ENCODE peak calls at places on chromosomes 12 and 14, in nine cellular contexts. K is MM.1S, I is GM23248, C is PC-3, A is OCI-LY7, G is HCT116, Z is neural progenitor cell, T is SK-N-SH, Q is hepatocyte. R is an unnamed sample.

GRCh38 chr12:2290516-2291065 is 237.8 kb downstream of the CACNA1C start:
- DNase-seq in Q (no peak), Z (no peak), I (no peak), T (no peak), K (no peak), G (no peak), C (no peak), A (no peak), R (no peak)

GRCh38 chr12:89756638-89757321 is 48.1 kb upstream of the ATP2B1 start:
- DNase-seq in T (no peak), G (peak), Q (peak), Z (no peak), K (peak), A (peak), C (peak), I (peak), R (no peak)

GRCh38 chr12:108699955-108700563 is 31.3 kb downstream of the CORO1C start:
- DNase-seq in Q (no peak), I (peak), K (no peak), Z (no peak), T (no peak), A (no peak), G (no peak), C (no peak), R (no peak)

GRCh38 chr12:49539406-49540228 is 787 bp downstream of the KCNH3 start:
- DNase-seq in Q (peak), Z (no peak), T (peak), G (no peak), A (no peak), I (no peak), K (no peak), C (no peak), R (no peak)

GRCh38 chr12:30795660-30796507 is 41.1 kb upstream of the CAPRIN2 start:
- DNase-seq in I (peak), Q (peak), G (peak), Z (peak), K (peak), A (no peak), C (peak), T (peak), R (peak)

GRCh38 chr12:131783915-131784541 is 44.2 kb upstream of the MMP17 start:
- DNase-seq in Z (no peak), Q (no peak), C (peak), K (peak), G (peak), I (peak), T (no peak), A (no peak), R (peak)

GRCh38 chr12:1994429-1995143 is 9.7 kb downstream of the DCP1B start:
- DNase-seq in A (no peak), T (no peak), K (no peak), Q (no peak), G (no peak), Z (no peak), I (no peak), C (no peak), R (peak)

GRCh38 chr12:14886271-14886670 is 617 bp upstream of the MGP start:
- DNase-seq in A (no peak), Q (no peak), K (no peak), Z (no peak), C (peak), T (no peak), G (no peak), I (no peak), R (no peak)

GRCh38 chr12:16946691-16947090 is 340.7 kb upstream of the LMO3 start:
- DNase-seq in C (no peak), K (no peak), I (no peak), A (no peak), T (no peak), Q (no peak), G (no peak), Z (no peak), R (no peak)

GRCh38 chr14:29489911-29490310 is 437.7 kb downstream of the PRKD1 start:
- DNase-seq in G (no peak), I (no peak), Q (no peak), Z (no peak), C (no peak), K (no peak), T (no peak), A (no peak), R (no peak)

GRCh38 chr14:82500222-82500621 is 966.6 kb upstream of the SEL1L start:
- DNase-seq in C (no peak), I (no peak), G (no peak), T (no peak), Q (no peak), K (no peak), A (no peak), Z (no peak), R (no peak)

GRCh38 chr12:19945559-19946485 is 422.5 kb upstream of the PDE3A start:
- DNase-seq in G (no peak), Z (no peak), I (peak), Q (no peak), T (peak), K (no peak), C (no peak), A (no peak), R (no peak)

DNA sequence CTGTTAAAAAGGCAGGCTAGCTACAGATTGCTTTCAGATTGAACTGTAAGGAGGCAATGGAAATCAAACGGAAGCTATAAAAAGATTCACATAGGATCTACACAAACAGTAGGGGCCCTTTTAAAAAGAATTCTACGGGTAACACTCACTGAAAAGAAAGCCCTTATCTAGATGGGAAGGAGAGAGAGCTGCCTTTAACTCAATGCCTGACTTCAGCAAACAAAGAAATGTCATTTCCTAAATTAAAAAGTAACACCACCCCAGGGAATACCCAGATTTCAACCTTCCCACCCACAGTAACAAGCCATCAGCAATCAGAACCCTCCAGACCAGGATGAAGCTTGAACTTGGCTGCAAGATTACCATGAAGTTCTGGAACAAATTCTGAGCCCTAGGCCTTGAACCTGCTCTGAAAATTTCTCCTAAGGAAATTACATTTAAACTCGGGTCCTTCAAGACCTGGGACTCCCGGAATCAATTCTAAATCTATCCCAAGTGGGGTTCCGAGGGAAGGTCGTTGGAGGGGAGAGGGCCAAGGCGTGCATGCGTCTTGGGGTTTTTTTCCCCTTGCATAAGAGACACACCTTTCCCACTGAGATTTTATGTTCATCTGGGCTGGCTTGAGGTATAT is 1.2 kb downstream of the WSB2 start:
- DNase-seq in A (no peak), I (peak), G (no peak), K (no peak), C (peak), Q (no peak), T (no peak), Z (no peak), R (peak)
- H3K4me3 ChIP-seq in A (peak), I (peak), G (peak), K (no peak), C (peak), Q (peak), T (peak), Z (peak), R (peak)

GRCh38 chr12:22459872-22460490 is 84.4 kb downstream of the C2CD5 start:
- DNase-seq in I (peak), C (peak), T (peak), K (peak), A (peak), G (peak), Z (peak), Q (peak), R (peak)
- TF ChIP-seq EZH2phosphoT487 in I (no peak), C (no peak), T (no peak), K (no peak), A (no peak), G (no peak), Z (no peak), Q (no peak), R (no peak)

GRCh38 chr12:125187148-125187733 is 122.0 kb downstream of the AACS start:
- DNase-seq in K (no peak), G (no peak), Q (no peak), A (no peak), T (no peak), Z (peak), C (no peak), I (peak), R (peak)

GRCh38 chr12:125185311-125185739 is 120.1 kb downstream of the AACS start:
- DNase-seq in G (no peak), T (no peak), A (no peak), Z (peak), K (no peak), C (no peak), Q (peak), I (no peak), R (peak)

GRCh38 chr12:125184213-125184952 is 119.1 kb downstream of the AACS start:
- DNase-seq in I (no peak), Q (no peak), G (no peak), Z (peak), C (no peak), A (no peak), K (no peak), T (no peak), R (no peak)

GRCh38 chr12:125186471-125187147 is 121.4 kb downstream of the AACS start:
- DNase-seq in Z (peak), I (peak), T (peak), G (no peak), Q (no peak), K (no peak), A (peak), C (no peak), R (peak)

DNA sequence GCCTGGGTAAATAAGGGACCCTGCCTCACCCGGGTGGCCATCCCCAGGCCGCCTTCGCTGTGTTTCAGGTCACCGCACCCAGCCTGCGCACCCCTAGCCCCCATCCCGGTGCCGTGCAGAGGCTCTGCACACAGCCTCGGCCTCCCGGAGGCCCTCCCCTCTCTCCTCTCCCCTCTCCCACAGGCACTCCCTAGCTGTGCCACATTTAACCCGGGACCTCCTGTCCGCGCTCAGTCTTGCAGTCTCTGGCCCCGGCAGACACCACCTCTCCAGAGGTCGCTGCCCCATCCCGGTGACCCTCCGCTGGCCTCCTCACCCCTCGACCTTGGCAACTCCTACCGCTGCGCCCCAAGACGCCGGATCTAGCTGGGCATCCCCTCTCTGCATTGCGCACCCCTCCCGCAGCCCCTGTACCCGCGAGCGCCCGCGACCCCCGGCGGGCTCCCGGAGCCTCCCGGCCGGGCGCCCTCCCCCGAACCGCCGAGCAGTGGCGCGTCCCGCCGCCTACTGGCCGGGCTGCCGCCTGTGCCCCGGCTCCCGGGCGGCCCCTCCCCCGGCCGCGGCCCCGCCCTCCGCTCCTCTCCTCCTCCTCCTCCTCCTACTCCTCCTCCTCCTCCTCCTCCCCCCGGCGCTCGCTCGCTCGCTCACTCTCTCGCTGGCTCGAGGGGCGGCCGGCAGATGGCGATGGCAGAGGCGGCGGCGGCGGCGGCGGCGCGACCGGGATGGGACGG is 120.7 kb downstream of the AACS start:
- DNase-seq in G (peak), Q (peak), I (peak), T (peak), K (peak), A (peak), C (peak), Z (peak), R (peak)
- H3K4me3 ChIP-seq in G (peak), Q (no peak), I (peak), T (peak), K (peak), A (peak), C (peak), Z (peak), R (peak)

GRCh38 chr12:80269953-80270552 is 170.7 kb downstream of the OTOGL start:
- DNase-seq in C (peak), K (peak), A (peak), Q (peak), Z (peak), I (peak), G (peak), T (peak), R (peak)
- TF ChIP-seq EZH2phosphoT487 in C (no peak), K (no peak), A (no peak), Q (no peak), Z (no peak), I (no peak), G (no peak), T (no peak), R (no peak)

DNA sequence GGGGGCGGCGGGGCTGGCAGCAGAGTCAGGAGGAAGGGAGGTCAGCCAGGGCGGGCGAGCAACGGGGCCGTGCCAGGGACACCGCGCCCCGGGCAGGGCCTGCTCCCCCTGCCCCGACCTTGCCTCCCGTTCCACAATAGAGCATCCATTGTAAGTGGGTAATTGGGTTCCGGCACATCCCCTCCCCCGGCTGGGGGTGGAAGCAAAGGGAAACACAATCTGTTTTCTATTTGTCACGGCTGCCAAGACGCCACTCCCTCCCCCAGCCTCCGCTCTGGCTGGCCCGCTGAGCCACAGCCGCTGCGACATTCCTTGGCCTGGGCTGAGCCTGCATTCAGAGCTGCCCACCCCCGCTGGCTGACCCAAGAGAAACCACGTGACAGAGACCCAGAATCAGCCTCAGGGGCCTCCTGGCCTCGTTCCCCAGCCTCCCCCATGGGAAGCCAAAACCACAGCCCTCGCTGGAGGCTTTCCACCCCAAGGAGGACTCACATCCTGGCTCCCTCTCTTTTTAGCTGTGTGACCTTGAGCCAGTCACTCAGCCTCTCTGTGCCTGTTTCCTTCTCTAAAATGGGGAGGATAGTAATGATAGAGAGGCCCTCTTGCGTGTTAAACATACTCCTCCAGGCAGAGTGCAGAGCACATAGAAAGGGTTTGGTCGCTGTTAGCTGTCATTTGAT is 117.6 kb downstream of the SCARB1 start:
- DNase-seq in Z (peak), Q (peak), K (no peak), A (no peak), G (peak), I (peak), T (peak), C (peak), R (peak)
- H3K4me3 ChIP-seq in Z (no peak), Q (no peak), K (no peak), A (no peak), G (peak), I (peak), T (peak), C (peak), R (peak)

GRCh38 chr12:7801460-7801859 is 12.3 kb downstream of the NANOG start:
- DNase-seq in I (no peak), C (no peak), Q (no peak), G (no peak), T (no peak), A (no peak), Z (no peak), K (no peak), R (no peak)

DNA sequence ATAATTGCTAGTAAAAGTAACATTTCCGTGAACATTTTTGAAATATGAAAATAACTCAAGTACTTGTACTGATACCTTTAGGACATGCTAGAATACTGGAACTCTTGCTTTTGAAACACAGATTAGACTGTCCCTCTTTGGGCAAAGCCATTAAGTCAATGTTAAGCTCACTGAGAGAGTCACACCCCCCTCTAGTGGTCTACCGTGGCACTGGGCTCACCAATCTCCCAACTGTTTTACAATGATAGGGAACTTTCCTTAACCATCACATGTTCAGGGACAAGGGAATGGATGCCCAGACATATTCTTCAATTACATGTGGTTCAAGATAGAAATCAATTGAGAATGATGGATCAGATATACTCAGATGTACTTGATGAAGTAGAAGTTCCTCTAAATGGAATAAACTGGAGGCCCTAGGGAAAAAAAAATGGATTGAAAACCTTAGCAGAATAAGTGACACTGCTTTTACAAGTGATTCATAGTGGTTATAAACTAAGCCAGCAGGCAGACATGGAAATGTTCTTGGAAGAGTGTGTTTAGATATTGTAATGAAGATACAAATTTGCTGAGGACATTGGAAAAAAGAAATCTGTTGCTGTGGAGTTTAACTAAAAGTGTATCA is 17.8 kb downstream of the NANOG start:
- DNase-seq in Z (peak), K (peak), I (peak), C (peak), Q (peak), T (peak), G (peak), A (peak), R (peak)
- TF ChIP-seq EZH2phosphoT487 in Z (no peak), K (no peak), I (no peak), C (no peak), Q (no peak), T (no peak), G (no peak), A (no peak), R (no peak)